ENCODE peak calls at places on chromosome 15, in five cellular contexts. A is stimulated activated naive B cell treated with anti-CD40 and anti-IgM and Interleukin-4, amounts not matched to agents 10 μg/mL and 1 μg/mL and 100 μg/mL, for 72 hours; O is Daoy; D is mesenteric fat pad; T is WTC11. Q is an unnamed sample.

GRCh38 chr15:73028030-73028429 is 24.2 kb upstream of the NEO1 start:
- DNase-seq in T (no peak), A (no peak), D (no peak), O (no peak), Q (no peak)

GRCh38 chr15:65583701-65584100 is 27.2 kb downstream of the INTS14 start:
- DNase-seq in O (peak; percentile 40), A (no peak), D (no peak), T (no peak), Q (no peak)

GRCh38 chr15:69085325-69086081 is 71.0 kb downstream of the NOX5 start:
- DNase-seq in D (peak; percentile 14), T (no peak), A (no peak), O (no peak), Q (no peak)

GRCh38 chr15:40103124-40103858 is 5.4 kb downstream of the BMF start:
- DNase-seq in D (peak; percentile 93), T (peak; percentile 87), O (peak; percentile 74), A (no peak), Q (no peak)

GRCh38 chr15:64464271-64465005 is 4.1 kb downstream of the ZNF609 start:
- DNase-seq in O (no peak), T (no peak), D (no peak), A (no peak), Q (peak; percentile 40)

GRCh38 chr15:79736435-79737000 is 160.3 kb downstream of the MTHFS start:
- DNase-seq in T (no peak), O (no peak), D (no peak), A (no peak), Q (no peak)

GRCh38 chr15:31497838-31498237 is 171.2 kb downstream of the KLF13 start:
- DNase-seq in A (no peak), O (no peak), D (no peak), T (no peak), Q (peak; percentile 11)

GRCh38 chr15:76996076-76996525 is 1.2 kb downstream of the PSTPIP1 start:
- DNase-seq in T (no peak), D (no peak), A (no peak), O (no peak), Q (no peak)

GRCh38 chr15:91926871-91927270 is 73.4 kb downstream of the SLCO3A1 start:
- DNase-seq in A (no peak), D (no peak), T (no peak), O (no peak), Q (no peak)

GRCh38 chr15:58852347-58852746 is 81.1 kb downstream of the SLTM start:
- DNase-seq in T (no peak), A (no peak), O (no peak), D (no peak), Q (peak; percentile 14)

GRCh38 chr15:95051881-95052280 is 820.5 kb downstream of the MCTP2 start:
- DNase-seq in O (no peak), D (no peak), T (no peak), A (no peak), Q (no peak)

GRCh38 chr15:32959077-32959476 is 235.4 kb downstream of the FMN1 start:
- DNase-seq in D (no peak), T (no peak), A (no peak), O (peak; percentile 48), Q (no peak)

GRCh38 chr15:60349589-60349988 is 48.2 kb downstream of the ANXA2 start:
- DNase-seq in O (no peak), T (no peak), D (no peak), A (no peak), Q (no peak)

GRCh38 chr15:100783296-100783695 is 96.3 kb upstream of the ALDH1A3 start:
- DNase-seq in D (peak; percentile 45), O (peak; percentile 0), T (peak; percentile 2), A (no peak), Q (peak; percentile 2)

GRCh38 chr15:57377478-57377847 is 1.2 kb downstream of the CGNL1 start:
- DNase-seq in O (no peak), D (no peak), T (no peak), A (no peak), Q (no peak)

GRCh38 chr15:70202756-70203155 is 105.0 kb upstream of the TLE3 start:
- DNase-seq in T (no peak), A (no peak), D (no peak), O (no peak), Q (no peak)

GRCh38 chr15:52493968-52494367 is 34.7 kb downstream of the MYO5A start:
- DNase-seq in T (no peak), D (no peak), A (no peak), O (no peak), Q (no peak)

GRCh38 chr15:55695432-55695831 is 47.5 kb downstream of the PRTG start:
- DNase-seq in T (no peak), O (no peak), A (no peak), D (no peak), Q (peak; percentile 71)

GRCh38 chr15:57427367-57427821 is 51.1 kb downstream of the CGNL1 start:
- DNase-seq in A (no peak), O (no peak), D (no peak), T (peak; percentile 33), Q (no peak)

GRCh38 chr15:84973492-84974460 is 7.9 kb upstream of the PDE8A start:
- DNase-seq in T (no peak), D (no peak), O (no peak), A (no peak), Q (peak; percentile 2)

GRCh38 chr15:70062321-70062956 is 35.3 kb downstream of the TLE3 start:
- DNase-seq in D (no peak), O (peak; percentile 84), A (no peak), T (peak; percentile 10), Q (peak; percentile 88)

GRCh38 chr15:44219073-44219472 is 24.0 kb upstream of the FRMD5 start:
- DNase-seq in T (no peak), A (no peak), D (no peak), O (no peak), Q (no peak)

GRCh38 chr15:78208341-78208844 is 26.0 kb downstream of the ACSBG1 start:
- DNase-seq in O (no peak), A (no peak), D (peak; percentile 85), T (no peak), Q (no peak)

GRCh38 chr15:34436126-34436955 is 1.3 kb downstream of the GOLGA8A start:
- DNase-seq in A (peak; percentile 11), O (no peak), T (peak; percentile 13), D (no peak), Q (peak; percentile 32)

GRCh38 chr15:72554471-72555425 is 80.6 kb downstream of the ARIH1 start:
- DNase-seq in A (no peak), O (peak; percentile 78), T (no peak), D (no peak), Q (no peak)

GRCh38 chr15:63292241-63292640 is 14.8 kb downstream of the APH1B start:
- DNase-seq in T (no peak), D (no peak), O (no peak), A (no peak), Q (no peak)

GRCh38 chr15:67003586-67003985 is 61.8 kb upstream of the SMAD3 start:
- DNase-seq in A (no peak), D (no peak), O (peak; percentile 38), T (no peak), Q (no peak)

GRCh38 chr15:64877435-64877834 is 34.3 kb upstream of the ANKDD1A start:
- DNase-seq in A (no peak), D (no peak), O (peak; percentile 44), T (no peak), Q (no peak)

GRCh38 chr15:80587816-80588456 is 107.2 kb upstream of the ABHD17C start:
- DNase-seq in A (no peak), O (peak; percentile 66), D (no peak), T (no peak), Q (no peak)

GRCh38 chr15:63256433-63256884 is 20.9 kb upstream of the APH1B start:
- DNase-seq in O (peak; percentile 57), D (no peak), T (no peak), A (no peak), Q (no peak)

GRCh38 chr15:29170496-29170895 is 99.1 kb downstream of the NSMCE3 start:
- DNase-seq in O (no peak), T (no peak), A (no peak), D (no peak), Q (no peak)

GRCh38 chr15:33934896-33935295 is 33.4 kb upstream of the CHRM5 start:
- DNase-seq in A (no peak), T (no peak), O (no peak), D (no peak), Q (no peak)

GRCh38 chr15:34338347-34338746 is 766 bp upstream of the SLC12A6 start:
- DNase-seq in D (peak; percentile 86), T (no peak), O (no peak), A (no peak), Q (no peak)